ENCODE peak calls at places on chromosome 1, in ten cellular contexts. M is cardiac septum; A is neural crest cell; G is fibroblast of villous mesenchyme; D is right lobe of liver; L is fibroblast of the aortic adventitia; Y is NCI-H2029 treated with DMSO at 0.1 percent for 48 hours; X is colonic mucosa; H is effector CD4-positive, alpha-beta T cell; T is GM23248. Z is an unnamed sample.
A peak's percentile ranks its signal among the peaks of the same experiment; 100 is the strongest.

GRCh38 chr1:152582647-152583046 is 2.3 kb upstream of the LCE3D start:
- DNase-seq in M (no peak), A (no peak), G (no peak), D (no peak), L (no peak), Y (no peak), X (no peak), H (no peak), T (peak; percentile 77), Z (no peak)

GRCh38 chr1:65812065-65812464 is 19.4 kb downstream of the PDE4B start:
- DNase-seq in M (no peak), A (no peak), G (peak; percentile 86), D (no peak), L (peak; percentile 78), Y (peak; percentile 75), X (peak; percentile 25), H (no peak), T (peak; percentile 94), Z (peak; percentile 78)

GRCh38 chr1:87513270-87513669 is 184.6 kb downstream of the LMO4 start:
- DNase-seq in M (no peak), A (no peak), G (peak; percentile 42), D (no peak), L (no peak), Y (no peak), X (no peak), H (no peak), T (no peak), Z (no peak)

GRCh38 chr1:10474613-10475507 is at the start of gene PEX14:
- DNase-seq in M (peak; percentile 90), A (peak; percentile 83), G (peak; percentile 79), D (peak; percentile 93), L (peak; percentile 77), Y (peak; percentile 79), X (peak; percentile 91), H (peak; percentile 76), T (peak; percentile 96), Z (peak; percentile 91)

GRCh38 chr1:206067486-206068302 is 14.7 kb downstream of the RHEX start:
- DNase-seq in M (no peak), A (no peak), G (no peak), D (no peak), L (no peak), Y (no peak), X (no peak), H (no peak), T (no peak), Z (no peak)

GRCh38 chr1:99745684-99746083 is 20.8 kb downstream of the FRRS1 start:
- DNase-seq in M (no peak), A (no peak), G (no peak), D (no peak), L (no peak), Y (no peak), X (no peak), H (no peak), T (no peak), Z (no peak)

GRCh38 chr1:206911064-206911663 is 10.6 kb downstream of the FCMR start:
- DNase-seq in M (no peak), A (no peak), G (peak; percentile 75), D (no peak), L (peak; percentile 87), Y (peak; percentile 20), X (no peak), H (no peak), T (peak; percentile 81), Z (peak; percentile 73)

GRCh38 chr1:223670458-223671159 is 5.1 kb upstream of the CAPN8 start:
- DNase-seq in M (no peak), A (peak; percentile 17), G (peak; percentile 30), D (peak; percentile 62), L (peak; percentile 31), Y (no peak), X (peak; percentile 57), H (no peak), T (peak; percentile 68), Z (peak; percentile 34)

GRCh38 chr1:58768971-58769808 is 14.7 kb downstream of the JUN start:
- DNase-seq in M (peak; percentile 83), A (peak; percentile 89), G (peak; percentile 73), D (peak; percentile 78), L (peak; percentile 77), Y (peak; percentile 73), X (peak; percentile 85), H (no peak), T (peak; percentile 79), Z (peak; percentile 31)